ENCODE peak calls at places on chromosomes 7 and 10, in seven cellular contexts. M, Q, O, H, R, T and G are unnamed samples.

GRCh38 chr7:95312561-95312960 is 11.8 kb downstream of the PON1 start:
- DNase-seq in M (no peak), Q (no peak), O (no peak), H (no peak), R (no peak), T (no peak), G (no peak)

GRCh38 chr7:69801729-69802688 is 203.7 kb downstream of the AUTS2 start:
- DNase-seq in M (no peak), Q (no peak), O (no peak), H (no peak), R (no peak), T (no peak), G (no peak)

GRCh38 chr10:124251317-124251716 is 157.9 kb upstream of the CHST15 start:
- DNase-seq in M (no peak), Q (no peak), O (no peak), H (no peak), R (no peak), T (no peak), G (no peak)

GRCh38 chr7:2171855-2172254 is 60.9 kb downstream of the MAD1L1 start:
- DNase-seq in M (no peak), Q (no peak), O (no peak), H (no peak), R (no peak), T (no peak), G (no peak)

GRCh38 chr10:132867801-132868644 is 74.3 kb downstream of the CFAP46 start:
- DNase-seq in M (no peak), Q (no peak), O (no peak), H (no peak), R (no peak), T (peak; percentile 47), G (no peak)

GRCh38 chr10:3023892-3024291 is 43.5 kb upstream of the PFKP start:
- DNase-seq in M (no peak), Q (no peak), O (no peak), H (no peak), R (no peak), T (no peak), G (no peak)

GRCh38 chr7:105906169-105906568 is 29.8 kb upstream of the ATXN7L1 start:
- DNase-seq in M (no peak), Q (no peak), O (no peak), H (no peak), R (no peak), T (no peak), G (no peak)

GRCh38 chr10:24901686-24902399 is 50.6 kb downstream of the PRTFDC1 start:
- DNase-seq in M (peak; percentile 97), Q (peak; percentile 98), O (peak; percentile 96), H (peak; percentile 75), R (peak; percentile 93), T (no peak), G (peak; percentile 96)

GRCh38 chr10:115963848-115964247 is 309.2 kb downstream of the GFRA1 start:
- DNase-seq in M (peak; percentile 29), Q (peak; percentile 16), O (peak; percentile 54), H (no peak), R (no peak), T (no peak), G (no peak)

GRCh38 chr10:126684171-126684745 is 13.8 kb upstream of the C10orf90 start:
- DNase-seq in M (no peak), Q (no peak), O (no peak), H (no peak), R (peak; percentile 12), T (no peak), G (no peak)

GRCh38 chr7:139709460-139709859 is 68.3 kb downstream of the HIPK2 start:
- DNase-seq in M (peak; percentile 95), Q (peak; percentile 92), O (peak; percentile 93), H (no peak), R (no peak), T (no peak), G (no peak)

GRCh38 chr7:28136420-28136819 is 44.2 kb downstream of the JAZF1 start:
- DNase-seq in M (no peak), Q (no peak), O (no peak), H (no peak), R (no peak), T (no peak), G (no peak)

GRCh38 chr10:43264324-43264986 is 2.4 kb downstream of the RASGEF1A start:
- DNase-seq in M (no peak), Q (no peak), O (no peak), H (no peak), R (no peak), T (no peak), G (no peak)

GRCh38 chr10:112435013-112435619 is 11.6 kb downstream of the ZDHHC6 start:
- DNase-seq in M (peak; percentile 38), Q (peak; percentile 60), O (peak; percentile 56), H (no peak), R (peak; percentile 3), T (no peak), G (no peak)

GRCh38 chr10:5813091-5813340 is 218 bp downstream of the GDI2 start:
- DNase-seq in M (no peak), Q (no peak), O (no peak), H (no peak), R (no peak), T (no peak), G (no peak)

GRCh38 chr7:50341709-50342108 is 37.2 kb downstream of the IKZF1 start:
- DNase-seq in M (no peak), Q (no peak), O (no peak), H (no peak), R (no peak), T (no peak), G (no peak)

GRCh38 chr10:88039496-88040200 is 176.2 kb downstream of the PTEN start:
- DNase-seq in M (peak; percentile 65), Q (peak; percentile 67), O (peak; percentile 46), H (no peak), R (peak; percentile 57), T (no peak), G (no peak)

GRCh38 chr7:132080467-132080866 is 495.8 kb downstream of the PLXNA4 start:
- DNase-seq in M (no peak), Q (no peak), O (no peak), H (no peak), R (no peak), T (no peak), G (no peak)

GRCh38 chr7:132081686-132082085 is 494.6 kb downstream of the PLXNA4 start:
- DNase-seq in M (no peak), Q (no peak), O (no peak), H (no peak), R (no peak), T (peak; percentile 34), G (no peak)

GRCh38 chr7:132077986-132078385 is 498.3 kb downstream of the PLXNA4 start:
- DNase-seq in M (peak; percentile 16), Q (peak; percentile 59), O (no peak), H (no peak), R (no peak), T (peak; percentile 79), G (no peak)

GRCh38 chr7:132080967-132081668 is 495.2 kb downstream of the PLXNA4 start:
- DNase-seq in M (peak; percentile 36), Q (peak; percentile 22), O (peak; percentile 39), H (peak; percentile 28), R (no peak), T (peak; percentile 80), G (peak; percentile 80)

GRCh38 chr7:132078891-132079735 is 497.2 kb downstream of the PLXNA4 start:
- DNase-seq in M (no peak), Q (no peak), O (no peak), H (no peak), R (no peak), T (peak; percentile 55), G (no peak)
- TF ChIP-seq CTCF in M (no peak), Q (no peak), O (no peak), H (no peak), R (no peak), T (no peak), G (no peak)

GRCh38 chr10:129972966-129973673 is 9.0 kb upstream of the EBF3 start:
- DNase-seq in M (no peak), Q (no peak), O (no peak), H (no peak), R (no peak), T (no peak), G (no peak)

GRCh38 chr10:129969528-129970264 is 5.6 kb upstream of the EBF3 start:
- DNase-seq in M (peak; percentile 33), Q (no peak), O (no peak), H (no peak), R (no peak), T (peak; percentile 51), G (no peak)

GRCh38 chr10:129972145-129972965 is 8.3 kb upstream of the EBF3 start:
- DNase-seq in M (peak; percentile 57), Q (no peak), O (no peak), H (no peak), R (no peak), T (peak; percentile 63), G (no peak)

GRCh38 chr10:129970404-129971364 is 6.6 kb upstream of the EBF3 start:
- DNase-seq in M (peak; percentile 47), Q (no peak), O (no peak), H (no peak), R (no peak), T (peak; percentile 61), G (no peak)

GRCh38 chr10:129971381-129972144 is 7.5 kb upstream of the EBF3 start:
- DNase-seq in M (peak; percentile 89), Q (peak; percentile 22), O (no peak), H (no peak), R (no peak), T (peak; percentile 66), G (no peak)
- H3K4me3 ChIP-seq in M (peak overlapping the region; percentile 31), Q (peak overlapping the region; percentile 26), O (no peak overlapping the region), H (no peak overlapping the region), R (no peak overlapping the region), T (peak overlapping the region; percentile 45), G (no peak overlapping the region)

DNA sequence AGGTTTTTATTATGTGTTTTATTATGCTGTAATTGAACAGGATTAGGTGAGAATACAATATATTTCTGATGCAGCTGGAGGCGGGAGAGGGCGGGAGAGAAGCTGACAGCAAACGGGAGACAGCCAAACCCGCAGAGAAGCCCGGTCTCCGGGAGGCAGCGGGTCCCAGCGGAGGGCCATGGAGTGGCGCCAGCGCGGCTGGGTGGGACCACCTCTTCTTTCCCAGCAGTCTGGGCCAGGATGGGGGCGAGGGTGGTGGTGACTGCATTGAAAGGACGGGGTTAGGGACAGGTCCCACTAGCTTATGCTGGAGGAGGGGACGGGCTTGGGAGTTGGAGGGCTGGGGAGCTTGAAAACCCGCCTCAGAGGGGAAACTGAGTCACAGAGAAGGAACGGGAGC is 14.5 kb upstream of the KAZALD1 start:
- DNase-seq in M (no peak), Q (no peak), O (no peak), H (no peak), R (no peak), T (no peak), G (no peak)
- TF ChIP-seq CTCF in M (no peak), Q (no peak), O (no peak), H (no peak), R (no peak), T (no peak), G (no peak)

GRCh38 chr10:31975157-31975765 is 46.6 kb upstream of the ARHGAP12 start:
- DNase-seq in M (no peak), Q (no peak), O (no peak), H (no peak), R (no peak), T (no peak), G (no peak)

GRCh38 chr10:31978158-31978483 is 49.5 kb upstream of the ARHGAP12 start:
- DNase-seq in M (no peak), Q (no peak), O (no peak), H (no peak), R (no peak), T (no peak), G (no peak)

GRCh38 chr10:31972519-31973041 is 43.9 kb upstream of the ARHGAP12 start:
- DNase-seq in M (no peak), Q (no peak), O (no peak), H (no peak), R (no peak), T (no peak), G (no peak)

GRCh38 chr10:31980471-31980870 is 51.8 kb upstream of the ARHGAP12 start:
- DNase-seq in M (no peak), Q (no peak), O (no peak), H (no peak), R (no peak), T (no peak), G (no peak)

GRCh38 chr10:31977440-31978157 is 49.0 kb upstream of the ARHGAP12 start:
- DNase-seq in M (peak; percentile 75), Q (peak; percentile 85), O (peak; percentile 41), H (no peak), R (peak; percentile 75), T (no peak), G (no peak)
- H3K4me3 ChIP-seq in M (no peak overlapping the region), Q (no peak overlapping the region), O (no peak overlapping the region), H (no peak overlapping the region), R (no peak overlapping the region), T (no peak overlapping the region), G (no peak overlapping the region)